ENCODE peak calls at places on chromosomes 11 and 22, in nine cellular contexts. J, Q, H, L, G, U, D, T and V are unnamed samples.

GRCh38 chr22:34113381-34113780 is 193.1 kb upstream of the LARGE1 start:
- DNase-seq in J (no peak), Q (no peak), H (no peak), L (no peak), G (no peak), U (no peak), D (no peak), T (no peak), V (no peak)

GRCh38 chr11:44927174-44927661 is 23.5 kb downstream of the TP53I11 start:
- DNase-seq in J (peak; percentile 39), Q (peak; percentile 92), H (peak; percentile 70), L (peak; percentile 61), G (peak; percentile 74), U (no peak), D (peak; percentile 75), T (no peak), V (peak; percentile 75)

GRCh38 chr11:126359431-126360048 is 4.1 kb downstream of the ST3GAL4 start:
- DNase-seq in J (no peak), Q (no peak), H (peak; percentile 54), L (peak; percentile 82), G (no peak), U (peak; percentile 57), D (no peak), T (peak; percentile 94), V (peak; percentile 76)

GRCh38 chr11:12411806-12412727 is 34.7 kb downstream of the PARVA start:
- DNase-seq in J (peak; percentile 85), Q (peak; percentile 82), H (peak; percentile 51), L (peak; percentile 63), G (peak; percentile 37), U (peak; percentile 84), D (peak; percentile 49), T (peak; percentile 45), V (no peak)

GRCh38 chr11:114044042-114044871 is 15.3 kb upstream of the ZBTB16 start:
- DNase-seq in J (no peak), Q (no peak), H (no peak), L (peak; percentile 33), G (no peak), U (no peak), D (no peak), T (peak; percentile 33), V (no peak)

GRCh38 chr11:119356349-119357031 is 10.0 kb upstream of the MFRP start:
- DNase-seq in J (no peak), Q (peak; percentile 94), H (peak; percentile 74), L (peak; percentile 83), G (peak; percentile 66), U (no peak), D (peak; percentile 89), T (peak; percentile 77), V (peak; percentile 86)

GRCh38 chr11:5288912-5289525 is 12.7 kb downstream of the OR51B4 start:
- DNase-seq in J (no peak), Q (no peak), H (no peak), L (no peak), G (no peak), U (no peak), D (no peak), T (no peak), V (no peak)

GRCh38 chr11:102798012-102798746 is at the start of gene MMP1:
- DNase-seq in J (peak; percentile 29), Q (no peak), H (no peak), L (no peak), G (no peak), U (no peak), D (no peak), T (no peak), V (no peak)

GRCh38 chr22:25420925-25421904 is 143.3 kb upstream of the GRK3 start:
- DNase-seq in J (no peak), Q (peak; percentile 69), H (no peak), L (no peak), G (no peak), U (peak; percentile 51), D (no peak), T (no peak), V (no peak)

GRCh38 chr22:37815593-37815992 is 7.6 kb upstream of the GALR3 start:
- DNase-seq in J (no peak), Q (no peak), H (no peak), L (no peak), G (no peak), U (no peak), D (no peak), T (no peak), V (no peak)

GRCh38 chr22:26992556-26992955 is 335.2 kb downstream of the MIAT start:
- DNase-seq in J (no peak), Q (no peak), H (no peak), L (no peak), G (no peak), U (no peak), D (no peak), T (peak; percentile 20), V (no peak)

GRCh38 chr22:46681010-46681409 is 57.0 kb downstream of the CERK start:
- DNase-seq in J (no peak), Q (no peak), H (no peak), L (no peak), G (peak; percentile 40), U (no peak), D (no peak), T (no peak), V (no peak)

GRCh38 chr22:41983516-41983915 is 14.3 kb downstream of the SEPTIN3 start:
- DNase-seq in J (no peak), Q (no peak), H (no peak), L (no peak), G (no peak), U (no peak), D (no peak), T (peak; percentile 30), V (no peak)

DNA sequence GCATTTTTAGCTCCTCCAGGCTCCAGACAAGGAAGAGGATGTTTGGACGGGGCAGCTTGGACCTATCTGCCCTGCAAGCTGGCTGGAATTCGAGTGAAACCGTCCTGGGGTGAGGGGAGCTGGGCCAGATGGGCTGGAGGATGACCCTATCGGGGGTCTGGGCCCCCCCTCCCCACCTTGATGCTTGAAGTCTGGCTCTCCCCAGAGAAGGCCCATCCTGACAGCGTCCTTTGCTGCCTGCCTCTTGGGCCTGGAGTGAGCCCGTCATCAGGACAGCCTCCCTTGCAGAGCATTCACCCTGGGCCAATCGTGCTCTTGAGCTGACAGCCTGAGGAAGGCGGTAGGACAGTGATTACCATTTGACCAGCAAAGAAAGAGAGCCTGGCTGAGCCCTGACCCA is 5.3 kb upstream of the PDGFB start:
- DNase-seq in J (no peak), Q (peak; percentile 37), H (no peak), L (no peak), G (no peak), U (no peak), D (no peak), T (no peak), V (no peak)
- TF ChIP-seq CTCF in J (no peak), Q (no peak), H (no peak), L (no peak), G (no peak), U (no peak), D (no peak), T (no peak), V (no peak)

GRCh38 chr11:60854140-60854846 is 1.5 kb downstream of the PTGDR2 start:
- DNase-seq in J (no peak), Q (no peak), H (no peak), L (no peak), G (no peak), U (no peak), D (peak; percentile 39), T (no peak), V (no peak)

GRCh38 chr11:60851327-60852059 is 4.3 kb downstream of the PTGDR2 start:
- DNase-seq in J (no peak), Q (no peak), H (no peak), L (no peak), G (no peak), U (no peak), D (no peak), T (no peak), V (no peak)

GRCh38 chr11:60853469-60853950 is 2.2 kb downstream of the PTGDR2 start:
- DNase-seq in J (no peak), Q (no peak), H (no peak), L (no peak), G (no peak), U (no peak), D (no peak), T (no peak), V (no peak)

GRCh38 chr11:60852639-60853468 is 2.9 kb downstream of the PTGDR2 start:
- DNase-seq in J (no peak), Q (peak; percentile 57), H (no peak), L (no peak), G (no peak), U (no peak), D (peak; percentile 39), T (no peak), V (no peak)

GRCh38 chr11:60852060-60852638 is 3.6 kb downstream of the PTGDR2 start:
- DNase-seq in J (no peak), Q (no peak), H (no peak), L (no peak), G (no peak), U (no peak), D (peak; percentile 40), T (no peak), V (no peak)
- H3K27ac ChIP-seq in J (no peak overlapping the region), Q (no peak overlapping the region), H (no peak overlapping the region), L (no peak overlapping the region), G (no peak overlapping the region), U (no peak overlapping the region), D (no peak overlapping the region), T (no peak overlapping the region), V (no peak overlapping the region)

GRCh38 chr22:24183321-24184031 is 2.2 kb downstream of the SUSD2 start:
- DNase-seq in J (no peak), Q (no peak), H (peak; percentile 53), L (peak; percentile 18), G (no peak), U (peak; percentile 64), D (peak; percentile 62), T (no peak), V (no peak)
- H3K4me3 ChIP-seq in J (no peak overlapping the region), Q (no peak overlapping the region), H (no peak overlapping the region), L (peak overlapping the region; percentile 57), G (no peak overlapping the region), U (no peak overlapping the region), D (peak overlapping the region; percentile 23), T (no peak overlapping the region), V (no peak overlapping the region)

GRCh38 chr11:63713776-63714175 is 32.5 kb downstream of the RTN3 start:
- DNase-seq in J (no peak), Q (no peak), H (no peak), L (no peak), G (no peak), U (no peak), D (no peak), T (peak; percentile 25), V (no peak)
- TF ChIP-seq CTCF in J (no peak), Q (no peak), H (no peak), L (no peak), G (no peak), U (no peak), D (no peak), T (no peak), V (no peak)

DNA sequence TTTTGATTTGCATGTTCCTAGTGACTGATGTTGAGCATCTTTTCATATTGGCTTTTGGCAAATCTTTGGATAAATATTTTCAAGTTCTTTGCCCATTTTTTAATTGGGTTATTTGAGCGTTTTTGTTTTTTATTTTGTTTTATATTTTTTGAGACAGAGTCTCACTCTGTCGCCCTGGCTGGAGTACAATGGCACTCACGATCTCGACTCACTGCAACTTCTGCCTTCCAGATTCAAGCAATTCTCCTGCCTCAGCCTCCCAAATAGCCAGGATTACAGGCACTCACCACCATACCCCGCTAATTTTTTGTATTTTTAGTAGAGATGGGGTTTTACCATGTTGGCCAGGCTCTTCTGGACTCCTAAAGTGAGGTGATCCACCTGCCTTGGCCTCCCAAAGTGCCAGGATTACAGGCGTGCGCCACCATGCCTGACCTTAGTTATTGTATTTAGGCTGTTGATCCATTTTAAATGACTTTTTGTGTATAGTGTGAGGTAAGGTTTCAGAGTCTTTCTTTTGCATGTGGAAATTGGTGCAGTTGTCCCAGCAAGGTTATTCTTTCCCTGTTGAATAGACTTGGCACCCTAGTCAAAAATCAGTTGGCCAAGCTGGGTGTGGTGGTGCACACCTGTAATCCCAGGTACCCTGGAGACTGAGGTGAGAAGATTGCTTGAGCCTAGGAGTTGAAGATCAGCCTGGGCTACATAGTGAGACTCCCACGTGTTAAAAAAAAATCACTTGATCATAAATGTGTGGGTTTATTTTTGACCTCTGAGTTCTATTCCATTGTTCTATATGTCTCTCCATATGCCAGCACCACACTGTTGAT is 23.7 kb upstream of the AIFM3 start:
- DNase-seq in J (no peak), Q (no peak), H (no peak), L (no peak), G (no peak), U (no peak), D (no peak), T (no peak), V (no peak)
- H3K27ac ChIP-seq in J (no peak overlapping the region), Q (no peak overlapping the region), H (no peak overlapping the region), L (no peak overlapping the region), G (no peak overlapping the region), U (no peak overlapping the region), D (no peak overlapping the region), T (no peak overlapping the region), V (no peak overlapping the region)